ENCODE peak calls at places on chromosome 15, in ten cellular contexts. V is T47D; F is activated CD8-positive, alpha-beta memory T cell treated with anti-CD3 and anti-CD28 coated beads for 48 hours; N is fibroblast of pulmonary artery; J is HEK293T; Q is substantia nigra; X is anterior cingulate cortex; E is ecto neural progenitor cell; S is colonic mucosa; A is NCI-H1048. M is an unnamed sample.

GRCh38 chr15:42800731-42801474 is 64.0 kb upstream of the CDAN1 start:
- DNase-seq in V (peak; percentile 38), F (no peak), N (no peak), J (no peak), Q (no peak), X (no peak), E (peak; percentile 52), S (no peak), A (no peak), M (no peak)

GRCh38 chr15:40917585-40917984 is 11.6 kb upstream of the DLL4 start:
- DNase-seq in V (no peak), F (no peak), N (no peak), J (no peak), Q (no peak), X (no peak), E (no peak), S (no peak), A (no peak), M (no peak)

GRCh38 chr15:47293763-47294162 is 423.5 kb upstream of the SEMA6D start:
- DNase-seq in V (peak; percentile 46), F (no peak), N (peak; percentile 92), J (no peak), Q (no peak), X (no peak), E (no peak), S (peak; percentile 26), A (no peak), M (peak; percentile 48)

GRCh38 chr15:91348812-91349500 is 248.9 kb downstream of the SV2B start:
- DNase-seq in V (no peak), F (no peak), N (no peak), J (no peak), Q (no peak), X (no peak), E (no peak), S (no peak), A (no peak), M (no peak)

GRCh38 chr15:53549697-53550315 is 209.7 kb downstream of the WDR72 start:
- DNase-seq in V (peak; percentile 93), F (no peak), N (no peak), J (no peak), Q (no peak), X (no peak), E (no peak), S (no peak), A (peak; percentile 64), M (no peak)

GRCh38 chr15:59367022-59367451 is 5.6 kb downstream of the MYO1E start:
- DNase-seq in V (no peak), F (no peak), N (peak; percentile 38), J (no peak), Q (no peak), X (no peak), E (no peak), S (no peak), A (no peak), M (peak; percentile 23)

GRCh38 chr15:28260317-28260716 is 61.7 kb downstream of the HERC2 start:
- DNase-seq in V (no peak), F (no peak), N (no peak), J (no peak), Q (no peak), X (no peak), E (no peak), S (no peak), A (no peak), M (no peak)

GRCh38 chr15:79025201-79025600 is 65.4 kb downstream of the RASGRF1 start:
- DNase-seq in V (no peak), F (no peak), N (no peak), J (no peak), Q (no peak), X (no peak), E (no peak), S (no peak), A (no peak), M (no peak)

GRCh38 chr15:36970522-36970921 is 129.8 kb downstream of the MEIS2 start:
- DNase-seq in V (peak; percentile 76), F (no peak), N (no peak), J (no peak), Q (no peak), X (no peak), E (no peak), S (peak; percentile 18), A (no peak), M (no peak)

GRCh38 chr15:38325290-38325990 is 72.8 kb downstream of the SPRED1 start:
- DNase-seq in V (no peak), F (no peak), N (no peak), J (no peak), Q (no peak), X (no peak), E (no peak), S (no peak), A (no peak), M (no peak)

GRCh38 chr15:89360294-89360971 is 25.8 kb upstream of the POLG start:
- DNase-seq in V (no peak), F (no peak), N (no peak), J (no peak), Q (no peak), X (no peak), E (no peak), S (no peak), A (no peak), M (peak; percentile 48)

GRCh38 chr15:95175914-95176658 is 944.7 kb downstream of the MCTP2 start:
- DNase-seq in V (no peak), F (no peak), N (peak; percentile 93), J (no peak), Q (no peak), X (no peak), E (no peak), S (no peak), A (no peak), M (no peak)

GRCh38 chr15:74235962-74236361 is at the start of gene CCDC33:
- DNase-seq in V (no peak), F (no peak), N (no peak), J (no peak), Q (no peak), X (no peak), E (no peak), S (peak; percentile 81), A (no peak), M (no peak)

GRCh38 chr15:68536331-68537095 is 42.3 kb upstream of the CORO2B start:
- DNase-seq in V (no peak), F (no peak), N (peak; percentile 92), J (no peak), Q (no peak), X (no peak), E (no peak), S (no peak), A (no peak), M (no peak)

GRCh38 chr15:24955549-24955929 is 752 bp downstream of the SNRPN start:
- DNase-seq in V (no peak), F (peak; percentile 1), N (no peak), J (no peak), Q (peak; percentile 16), X (no peak), E (peak; percentile 43), S (peak; percentile 23), A (no peak), M (no peak)

GRCh38 chr15:95032181-95032580 is 800.8 kb downstream of the MCTP2 start:
- DNase-seq in V (no peak), F (no peak), N (no peak), J (no peak), Q (no peak), X (no peak), E (no peak), S (no peak), A (no peak), M (no peak)

GRCh38 chr15:61075741-61076140 is 153.4 kb downstream of the RORA start:
- DNase-seq in V (no peak), F (no peak), N (no peak), J (no peak), Q (no peak), X (no peak), E (no peak), S (no peak), A (no peak), M (no peak)

GRCh38 chr15:71755571-71755970 is 54.8 kb upstream of the NR2E3 start:
- DNase-seq in V (no peak), F (no peak), N (peak; percentile 11), J (no peak), Q (no peak), X (no peak), E (no peak), S (no peak), A (no peak), M (no peak)

GRCh38 chr15:53880353-53880752 is 97.9 kb upstream of the UNC13C start:
- DNase-seq in V (no peak), F (no peak), N (no peak), J (no peak), Q (no peak), X (no peak), E (no peak), S (no peak), A (no peak), M (no peak)

GRCh38 chr15:47331796-47332480 is 385.4 kb upstream of the SEMA6D start:
- DNase-seq in V (peak; percentile 57), F (no peak), N (peak; percentile 38), J (no peak), Q (no peak), X (no peak), E (no peak), S (no peak), A (no peak), M (no peak)

GRCh38 chr15:51751687-51752683 is 588 bp downstream of the TMOD2 start:
- DNase-seq in V (peak; percentile 58), F (no peak), N (peak; percentile 45), J (peak; percentile 37), Q (peak; percentile 23), X (peak; percentile 32), E (peak; percentile 67), S (peak; percentile 45), A (no peak), M (peak; percentile 59)

GRCh38 chr15:89136818-89137772 is 48.8 kb downstream of the ABHD2 start:
- DNase-seq in V (no peak), F (no peak), N (no peak), J (no peak), Q (no peak), X (no peak), E (no peak), S (no peak), A (no peak), M (no peak)

GRCh38 chr15:45064386-45064785 is 41.4 kb downstream of the SORD start:
- DNase-seq in V (no peak), F (no peak), N (peak; percentile 33), J (no peak), Q (no peak), X (no peak), E (no peak), S (no peak), A (no peak), M (no peak)

GRCh38 chr15:55770261-55770660 is 27.3 kb upstream of the PRTG start:
- DNase-seq in V (no peak), F (no peak), N (no peak), J (no peak), Q (no peak), X (no peak), E (no peak), S (no peak), A (no peak), M (no peak)

GRCh38 chr15:89958107-89958805 is 42.9 kb upstream of the ZNF710 start:
- DNase-seq in V (peak; percentile 95), F (no peak), N (no peak), J (no peak), Q (no peak), X (no peak), E (no peak), S (peak; percentile 78), A (no peak), M (no peak)

GRCh38 chr15:76197703-76198455 is 113.4 kb downstream of the ETFA start:
- DNase-seq in V (no peak), F (no peak), N (no peak), J (no peak), Q (no peak), X (no peak), E (no peak), S (peak; percentile 37), A (no peak), M (no peak)

GRCh38 chr15:63042879-63043340 is 363 bp downstream of the TPM1 start:
- DNase-seq in V (peak; percentile 43), F (no peak), N (no peak), J (no peak), Q (no peak), X (no peak), E (no peak), S (peak; percentile 49), A (no peak), M (no peak)

GRCh38 chr15:89409993-89410767 is 75.6 kb upstream of the POLG start:
- DNase-seq in V (no peak), F (no peak), N (no peak), J (no peak), Q (no peak), X (no peak), E (no peak), S (no peak), A (no peak), M (no peak)

M was measured in midbrain.